ENCODE peak calls at places on chromosomes 5 and 9, in seven cellular contexts. One of them, this sample, is unnamed.

GRCh38 chr5:171766875-171767274 is 18.7 kb upstream of the SMIM23 start:
- DNase-seq in Kasumi-1: no peak
- DNase-seq in endothelial cell of umbilical vein: no peak
- DNase-seq in NCI-H748 treated with DMSO at 0.1 percent for 48 hours: no peak
- DNase-seq in AG04449: no peak
- DNase-seq in neural crest cell: no peak
- DNase-seq in NCI-H1436: no peak
- DNase-seq in this sample: no peak

GRCh38 chr5:7884491-7885273 is 15.7 kb downstream of the MTRR start:
- DNase-seq in Kasumi-1: no peak
- DNase-seq in endothelial cell of umbilical vein: no peak
- DNase-seq in NCI-H748 treated with DMSO at 0.1 percent for 48 hours: no peak
- DNase-seq in AG04449: no peak
- DNase-seq in neural crest cell: no peak
- DNase-seq in NCI-H1436: no peak
- DNase-seq in this sample: no peak

GRCh38 chr5:72234265-72234700 is 85.8 kb downstream of the MRPS27 start:
- DNase-seq in Kasumi-1: peak
- DNase-seq in endothelial cell of umbilical vein: peak
- DNase-seq in NCI-H748 treated with DMSO at 0.1 percent for 48 hours: no peak
- DNase-seq in AG04449: peak
- DNase-seq in neural crest cell: no peak
- DNase-seq in NCI-H1436: no peak
- DNase-seq in this sample: no peak

GRCh38 chr5:170305646-170306025 is 8.1 kb upstream of the LCP2 start:
- DNase-seq in Kasumi-1: no peak
- DNase-seq in endothelial cell of umbilical vein: no peak
- DNase-seq in NCI-H748 treated with DMSO at 0.1 percent for 48 hours: no peak
- DNase-seq in AG04449: no peak
- DNase-seq in neural crest cell: no peak
- DNase-seq in NCI-H1436: no peak
- DNase-seq in this sample: no peak

GRCh38 chr5:73218552-73219171 is 45.7 kb downstream of the TMEM174 start:
- DNase-seq in Kasumi-1: peak
- DNase-seq in endothelial cell of umbilical vein: peak
- DNase-seq in NCI-H748 treated with DMSO at 0.1 percent for 48 hours: peak
- DNase-seq in AG04449: no peak
- DNase-seq in neural crest cell: no peak
- DNase-seq in NCI-H1436: peak
- DNase-seq in this sample: no peak

GRCh38 chr9:129544766-129545165 is 76.1 kb downstream of the C9orf50 start:
- DNase-seq in Kasumi-1: no peak
- DNase-seq in endothelial cell of umbilical vein: no peak
- DNase-seq in NCI-H748 treated with DMSO at 0.1 percent for 48 hours: no peak
- DNase-seq in AG04449: no peak
- DNase-seq in neural crest cell: no peak
- DNase-seq in NCI-H1436: no peak
- DNase-seq in this sample: no peak

GRCh38 chr5:126851441-126852103 is 74.6 kb downstream of the LMNB1 start:
- DNase-seq in Kasumi-1: no peak
- DNase-seq in endothelial cell of umbilical vein: no peak
- DNase-seq in NCI-H748 treated with DMSO at 0.1 percent for 48 hours: no peak
- DNase-seq in AG04449: no peak
- DNase-seq in neural crest cell: no peak
- DNase-seq in NCI-H1436: no peak
- DNase-seq in this sample: no peak

GRCh38 chr9:130327070-130327780 is 61.7 kb downstream of the HMCN2 start:
- DNase-seq in Kasumi-1: no peak
- DNase-seq in endothelial cell of umbilical vein: no peak
- DNase-seq in NCI-H748 treated with DMSO at 0.1 percent for 48 hours: no peak
- DNase-seq in AG04449: no peak
- DNase-seq in neural crest cell: no peak
- DNase-seq in NCI-H1436: no peak
- DNase-seq in this sample: no peak

GRCh38 chr9:87498046-87498815 is 564 bp downstream of the DAPK1 start:
- DNase-seq in Kasumi-1: peak
- DNase-seq in endothelial cell of umbilical vein: peak
- DNase-seq in NCI-H748 treated with DMSO at 0.1 percent for 48 hours: peak
- DNase-seq in AG04449: no peak
- DNase-seq in neural crest cell: peak
- DNase-seq in NCI-H1436: peak
- DNase-seq in this sample: no peak

GRCh38 chr5:180396931-180397330 is 43.8 kb upstream of the GFPT2 start:
- DNase-seq in Kasumi-1: no peak
- DNase-seq in endothelial cell of umbilical vein: no peak
- DNase-seq in NCI-H748 treated with DMSO at 0.1 percent for 48 hours: no peak
- DNase-seq in AG04449: no peak
- DNase-seq in neural crest cell: no peak
- DNase-seq in NCI-H1436: no peak
- DNase-seq in this sample: no peak

GRCh38 chr9:37732086-37732744 is 21.4 kb upstream of the TRMT10B start:
- DNase-seq in Kasumi-1: no peak
- DNase-seq in endothelial cell of umbilical vein: no peak
- DNase-seq in NCI-H748 treated with DMSO at 0.1 percent for 48 hours: no peak
- DNase-seq in AG04449: no peak
- DNase-seq in neural crest cell: no peak
- DNase-seq in NCI-H1436: no peak
- DNase-seq in this sample: no peak

GRCh38 chr5:113274836-113275414 is 159.9 kb downstream of the TSSK1B start:
- DNase-seq in Kasumi-1: no peak
- DNase-seq in endothelial cell of umbilical vein: peak
- DNase-seq in NCI-H748 treated with DMSO at 0.1 percent for 48 hours: no peak
- DNase-seq in AG04449: no peak
- DNase-seq in neural crest cell: peak
- DNase-seq in NCI-H1436: no peak
- DNase-seq in this sample: no peak

GRCh38 chr9:114784721-114785253 is 21.1 kb downstream of the TNFSF15 start:
- DNase-seq in Kasumi-1: no peak
- DNase-seq in endothelial cell of umbilical vein: no peak
- DNase-seq in NCI-H748 treated with DMSO at 0.1 percent for 48 hours: no peak
- DNase-seq in AG04449: no peak
- DNase-seq in neural crest cell: no peak
- DNase-seq in NCI-H1436: no peak
- DNase-seq in this sample: no peak

GRCh38 chr5:87245451-87245850 is 22.2 kb upstream of the RASA1 start:
- DNase-seq in Kasumi-1: no peak
- DNase-seq in endothelial cell of umbilical vein: peak
- DNase-seq in NCI-H748 treated with DMSO at 0.1 percent for 48 hours: no peak
- DNase-seq in AG04449: no peak
- DNase-seq in neural crest cell: no peak
- DNase-seq in NCI-H1436: no peak
- DNase-seq in this sample: no peak

GRCh38 chr5:66655395-66656324 is 59.5 kb downstream of the MAST4 start:
- DNase-seq in Kasumi-1: no peak
- DNase-seq in endothelial cell of umbilical vein: no peak
- DNase-seq in NCI-H748 treated with DMSO at 0.1 percent for 48 hours: no peak
- DNase-seq in AG04449: no peak
- DNase-seq in neural crest cell: no peak
- DNase-seq in NCI-H1436: no peak
- DNase-seq in this sample: no peak

GRCh38 chr5:78592735-78593386 is 55.7 kb downstream of the LHFPL2 start:
- DNase-seq in Kasumi-1: no peak
- DNase-seq in endothelial cell of umbilical vein: no peak
- DNase-seq in NCI-H748 treated with DMSO at 0.1 percent for 48 hours: no peak
- DNase-seq in AG04449: no peak
- DNase-seq in neural crest cell: no peak
- DNase-seq in NCI-H1436: no peak
- DNase-seq in this sample: no peak

GRCh38 chr9:19894975-19895374 is 106.1 kb upstream of the SLC24A2 start:
- DNase-seq in Kasumi-1: no peak
- DNase-seq in endothelial cell of umbilical vein: no peak
- DNase-seq in NCI-H748 treated with DMSO at 0.1 percent for 48 hours: no peak
- DNase-seq in AG04449: peak
- DNase-seq in neural crest cell: no peak
- DNase-seq in NCI-H1436: no peak
- DNase-seq in this sample: no peak

GRCh38 chr9:90821697-90822096 is 20.1 kb downstream of the SYK start:
- DNase-seq in Kasumi-1: no peak
- DNase-seq in endothelial cell of umbilical vein: no peak
- DNase-seq in NCI-H748 treated with DMSO at 0.1 percent for 48 hours: no peak
- DNase-seq in AG04449: no peak
- DNase-seq in neural crest cell: no peak
- DNase-seq in NCI-H1436: no peak
- DNase-seq in this sample: no peak

GRCh38 chr9:33795281-33795680 is at the start of gene PRSS3:
- DNase-seq in Kasumi-1: no peak
- DNase-seq in endothelial cell of umbilical vein: no peak
- DNase-seq in NCI-H748 treated with DMSO at 0.1 percent for 48 hours: no peak
- DNase-seq in AG04449: no peak
- DNase-seq in neural crest cell: no peak
- DNase-seq in NCI-H1436: no peak
- DNase-seq in this sample: no peak

GRCh38 chr9:136858844-136859757 is 7.0 kb downstream of the MAMDC4 start:
- DNase-seq in Kasumi-1: no peak
- DNase-seq in endothelial cell of umbilical vein: no peak
- DNase-seq in NCI-H748 treated with DMSO at 0.1 percent for 48 hours: no peak
- DNase-seq in AG04449: no peak
- DNase-seq in neural crest cell: no peak
- DNase-seq in NCI-H1436: no peak
- DNase-seq in this sample: no peak

GRCh38 chr5:112668016-112668415 is 69.7 kb upstream of the APC start:
- DNase-seq in Kasumi-1: no peak
- DNase-seq in endothelial cell of umbilical vein: no peak
- DNase-seq in NCI-H748 treated with DMSO at 0.1 percent for 48 hours: no peak
- DNase-seq in AG04449: no peak
- DNase-seq in neural crest cell: no peak
- DNase-seq in NCI-H1436: no peak
- DNase-seq in this sample: no peak

GRCh38 chr5:174045470-174046025 is at the start of gene NSG2:
- DNase-seq in Kasumi-1: peak
- DNase-seq in endothelial cell of umbilical vein: peak
- DNase-seq in NCI-H748 treated with DMSO at 0.1 percent for 48 hours: peak
- DNase-seq in AG04449: peak
- DNase-seq in neural crest cell: peak
- DNase-seq in NCI-H1436: peak
- DNase-seq in this sample: peak

GRCh38 chr9:116644099-116644688 is 42.9 kb upstream of the TRIM32 start:
- DNase-seq in Kasumi-1: no peak
- DNase-seq in endothelial cell of umbilical vein: no peak
- DNase-seq in NCI-H748 treated with DMSO at 0.1 percent for 48 hours: no peak
- DNase-seq in AG04449: peak
- DNase-seq in neural crest cell: no peak
- DNase-seq in NCI-H1436: no peak
- DNase-seq in this sample: peak

GRCh38 chr5:150278916-150279315 is 10.7 kb downstream of the CAMK2A start:
- DNase-seq in Kasumi-1: no peak
- DNase-seq in endothelial cell of umbilical vein: no peak
- DNase-seq in NCI-H748 treated with DMSO at 0.1 percent for 48 hours: no peak
- DNase-seq in AG04449: peak
- DNase-seq in neural crest cell: no peak
- DNase-seq in NCI-H1436: no peak
- DNase-seq in this sample: no peak